ENCODE peak calls at places on chromosomes 2 and 18, in four cellular contexts. One of them, this sample, is unnamed.

GRCh38 chr2:144942516-144943256 is 422.8 kb upstream of the ZEB2 start:
- DNase-seq in neural progenitor cell: no peak
- DNase-seq in fibroblast of lung: peak
- DNase-seq in foreskin fibroblast: peak
- DNase-seq in this sample: no peak

GRCh38 chr2:138814123-138814883 is 34.1 kb upstream of the NXPH2 start:
- DNase-seq in neural progenitor cell: peak
- DNase-seq in fibroblast of lung: no peak
- DNase-seq in foreskin fibroblast: no peak
- DNase-seq in this sample: no peak

GRCh38 chr2:120669121-120669952 is 66.3 kb upstream of the GLI2 start:
- DNase-seq in neural progenitor cell: peak
- DNase-seq in fibroblast of lung: peak
- DNase-seq in foreskin fibroblast: peak
- DNase-seq in this sample: no peak

GRCh38 chr2:58535994-58536393 is 294.9 kb upstream of the FANCL start:
- DNase-seq in neural progenitor cell: no peak
- DNase-seq in fibroblast of lung: no peak
- DNase-seq in foreskin fibroblast: no peak
- DNase-seq in this sample: no peak

GRCh38 chr18:26471027-26471426 is 77.3 kb downstream of the KCTD1 start:
- DNase-seq in neural progenitor cell: no peak
- DNase-seq in fibroblast of lung: no peak
- DNase-seq in foreskin fibroblast: no peak
- DNase-seq in this sample: no peak

GRCh38 chr2:238873841-238874240 is 26.0 kb downstream of the TWIST2 start:
- DNase-seq in neural progenitor cell: no peak
- DNase-seq in fibroblast of lung: no peak
- DNase-seq in foreskin fibroblast: no peak
- DNase-seq in this sample: no peak

GRCh38 chr2:133756833-133757232 is 188.6 kb upstream of the NCKAP5 start:
- DNase-seq in neural progenitor cell: no peak
- DNase-seq in fibroblast of lung: no peak
- DNase-seq in foreskin fibroblast: no peak
- DNase-seq in this sample: no peak

GRCh38 chr2:83282851-83283250 is 1176.2 kb downstream of the SUCLG1 start:
- DNase-seq in neural progenitor cell: no peak
- DNase-seq in fibroblast of lung: no peak
- DNase-seq in foreskin fibroblast: no peak
- DNase-seq in this sample: no peak

GRCh38 chr2:176553685-176554106 is 284.5 kb downstream of the MTX2 start:
- DNase-seq in neural progenitor cell: peak
- DNase-seq in fibroblast of lung: peak
- DNase-seq in foreskin fibroblast: peak
- DNase-seq in this sample: no peak

GRCh38 chr2:108621087-108621559 is 86.9 kb downstream of the LIMS1 start:
- DNase-seq in neural progenitor cell: peak
- DNase-seq in fibroblast of lung: no peak
- DNase-seq in foreskin fibroblast: no peak
- DNase-seq in this sample: no peak

GRCh38 chr2:203873921-203874631 is 6.5 kb downstream of the CTLA4 start:
- DNase-seq in neural progenitor cell: peak
- DNase-seq in fibroblast of lung: no peak
- DNase-seq in foreskin fibroblast: no peak
- DNase-seq in this sample: no peak

GRCh38 chr2:101160454-101160853 is 9.3 kb upstream of the TBC1D8 start:
- DNase-seq in neural progenitor cell: no peak
- DNase-seq in fibroblast of lung: peak
- DNase-seq in foreskin fibroblast: peak
- DNase-seq in this sample: peak

GRCh38 chr2:233435436-233436190 is 81.3 kb downstream of the DGKD start:
- DNase-seq in neural progenitor cell: no peak
- DNase-seq in fibroblast of lung: no peak
- DNase-seq in foreskin fibroblast: no peak
- DNase-seq in this sample: no peak

GRCh38 chr2:166419616-166419934 is 43.8 kb upstream of the SCN9A start:
- DNase-seq in neural progenitor cell: peak
- DNase-seq in fibroblast of lung: peak
- DNase-seq in foreskin fibroblast: peak
- DNase-seq in this sample: no peak

GRCh38 chr18:37640504-37640903 is 74.9 kb upstream of the CELF4 start:
- DNase-seq in neural progenitor cell: no peak
- DNase-seq in fibroblast of lung: no peak
- DNase-seq in foreskin fibroblast: no peak
- DNase-seq in this sample: no peak

GRCh38 chr2:183149489-183149888 is 25.2 kb downstream of the NUP35 start:
- DNase-seq in neural progenitor cell: no peak
- DNase-seq in fibroblast of lung: peak
- DNase-seq in foreskin fibroblast: no peak
- DNase-seq in this sample: no peak

DNA sequence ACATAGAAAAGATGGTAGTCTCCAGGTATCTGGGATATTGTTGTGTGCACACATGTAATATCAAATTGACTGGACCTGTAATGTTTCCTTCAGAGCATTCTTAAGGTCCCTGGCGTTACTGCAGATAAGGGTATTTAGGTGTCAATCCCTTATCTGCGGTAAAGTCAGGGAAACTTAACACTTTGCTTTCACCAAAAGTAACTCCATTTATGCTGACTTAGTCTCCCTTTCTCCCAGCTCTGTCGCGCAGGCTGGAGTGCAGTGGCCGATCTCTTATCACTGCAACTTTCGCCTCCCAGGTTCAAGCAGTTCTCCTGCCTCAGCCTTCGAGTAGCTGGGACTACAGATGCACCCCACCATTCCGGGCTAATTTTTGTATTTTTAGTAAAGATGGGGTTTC is 1.8 kb downstream of the CNNM3 start:
- DNase-seq in neural progenitor cell: no peak
- DNase-seq in fibroblast of lung: no peak
- DNase-seq in foreskin fibroblast: no peak
- DNase-seq in this sample: no peak
- H3K4me3 ChIP-seq in neural progenitor cell: peak
- H3K4me3 ChIP-seq in fibroblast of lung: peak
- H3K4me3 ChIP-seq in foreskin fibroblast: no peak
- H3K4me3 ChIP-seq in this sample: no peak

GRCh38 chr2:42810126-42810970 is 18.0 kb upstream of the HAAO start:
- DNase-seq in neural progenitor cell: peak
- DNase-seq in fibroblast of lung: peak
- DNase-seq in foreskin fibroblast: peak
- DNase-seq in this sample: peak

GRCh38 chr2:42810971-42811865 is 18.8 kb upstream of the HAAO start:
- DNase-seq in neural progenitor cell: peak
- DNase-seq in fibroblast of lung: peak
- DNase-seq in foreskin fibroblast: peak
- DNase-seq in this sample: no peak

GRCh38 chr2:42815725-42816124 is 23.3 kb upstream of the HAAO start:
- DNase-seq in neural progenitor cell: no peak
- DNase-seq in fibroblast of lung: no peak
- DNase-seq in foreskin fibroblast: no peak
- DNase-seq in this sample: no peak

GRCh38 chr2:42813773-42814172 is 21.4 kb upstream of the HAAO start:
- DNase-seq in neural progenitor cell: no peak
- DNase-seq in fibroblast of lung: no peak
- DNase-seq in foreskin fibroblast: no peak
- DNase-seq in this sample: no peak

DNA sequence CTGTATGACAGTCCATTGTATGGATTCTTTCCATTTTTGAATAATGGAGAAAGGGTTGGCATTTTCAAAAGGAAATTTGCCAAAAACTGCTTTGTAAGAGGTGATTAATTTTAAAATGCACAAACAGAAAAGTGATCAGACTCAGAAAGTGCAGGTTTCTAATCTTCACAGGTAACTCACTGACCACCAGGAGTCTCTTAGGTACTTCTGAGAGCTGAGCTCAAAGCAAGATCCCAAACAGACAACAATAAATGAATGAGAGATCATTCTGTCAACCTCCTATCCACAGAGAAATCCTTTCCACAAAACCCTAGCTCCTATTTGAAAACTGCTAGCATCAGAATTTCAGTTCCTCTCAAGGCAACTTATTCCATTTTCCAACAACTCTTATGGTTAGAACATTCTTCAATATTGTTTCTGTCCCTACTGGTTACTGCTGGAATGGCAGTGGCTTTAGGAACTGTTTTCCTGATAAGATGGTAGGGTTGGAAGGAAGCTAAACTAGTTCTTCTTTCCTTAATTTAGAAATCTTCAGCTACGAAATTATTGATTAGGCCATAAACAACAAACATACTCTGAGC is 20.6 kb upstream of the HAAO start:
- DNase-seq in neural progenitor cell: no peak
- DNase-seq in fibroblast of lung: peak
- DNase-seq in foreskin fibroblast: no peak
- DNase-seq in this sample: no peak
- TF ChIP-seq CTCF in neural progenitor cell: peak
- TF ChIP-seq CTCF in fibroblast of lung: peak
- TF ChIP-seq CTCF in foreskin fibroblast: no peak
- TF ChIP-seq CTCF in this sample: peak

GRCh38 chr18:50560681-50561629 is 1.1 kb downstream of the MAPK4 start:
- DNase-seq in neural progenitor cell: peak
- DNase-seq in fibroblast of lung: no peak
- DNase-seq in foreskin fibroblast: no peak
- DNase-seq in this sample: no peak
- H3K4me3 ChIP-seq in neural progenitor cell: peak
- H3K4me3 ChIP-seq in fibroblast of lung: peak
- H3K4me3 ChIP-seq in foreskin fibroblast: peak
- H3K4me3 ChIP-seq in this sample: peak

DNA sequence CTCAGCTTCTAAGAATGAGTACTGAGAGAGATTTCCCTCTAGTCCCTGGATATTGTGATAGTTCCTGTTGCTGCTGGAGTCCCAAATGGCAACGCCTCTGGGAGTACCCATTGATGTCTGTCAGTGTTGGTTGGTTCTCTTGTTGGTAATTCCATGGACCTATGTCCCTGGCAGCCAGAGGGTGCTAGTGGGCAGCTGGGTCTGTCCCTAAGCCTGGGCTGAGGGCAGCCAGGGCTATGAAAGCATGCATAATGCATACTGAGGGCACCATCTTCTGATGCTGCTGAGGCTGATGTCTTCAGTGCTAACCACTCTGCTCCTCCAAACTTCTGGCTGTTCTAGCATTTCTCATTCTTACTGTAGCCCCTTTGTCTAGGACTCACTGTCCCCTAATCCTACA is 35.9 kb downstream of the NABP1 start:
- DNase-seq in neural progenitor cell: peak
- DNase-seq in fibroblast of lung: no peak
- DNase-seq in foreskin fibroblast: no peak
- DNase-seq in this sample: no peak
- TF ChIP-seq CTCF in neural progenitor cell: peak
- TF ChIP-seq CTCF in fibroblast of lung: no peak
- TF ChIP-seq CTCF in foreskin fibroblast: no peak
- TF ChIP-seq CTCF in this sample: no peak

GRCh38 chr2:218285604-218286003 is 6.7 kb downstream of the TMBIM1 start:
- DNase-seq in neural progenitor cell: no peak
- DNase-seq in fibroblast of lung: peak
- DNase-seq in foreskin fibroblast: peak
- DNase-seq in this sample: peak

GRCh38 chr2:218290316-218291261 is 1.7 kb downstream of the TMBIM1 start:
- DNase-seq in neural progenitor cell: no peak
- DNase-seq in fibroblast of lung: no peak
- DNase-seq in foreskin fibroblast: no peak
- DNase-seq in this sample: no peak

GRCh38 chr2:218284106-218284811 is 8.0 kb downstream of the TMBIM1 start:
- DNase-seq in neural progenitor cell: no peak
- DNase-seq in fibroblast of lung: peak
- DNase-seq in foreskin fibroblast: peak
- DNase-seq in this sample: no peak

GRCh38 chr2:218289639-218290315 is 2.5 kb downstream of the TMBIM1 start:
- DNase-seq in neural progenitor cell: no peak
- DNase-seq in fibroblast of lung: peak
- DNase-seq in foreskin fibroblast: peak
- DNase-seq in this sample: no peak

DNA sequence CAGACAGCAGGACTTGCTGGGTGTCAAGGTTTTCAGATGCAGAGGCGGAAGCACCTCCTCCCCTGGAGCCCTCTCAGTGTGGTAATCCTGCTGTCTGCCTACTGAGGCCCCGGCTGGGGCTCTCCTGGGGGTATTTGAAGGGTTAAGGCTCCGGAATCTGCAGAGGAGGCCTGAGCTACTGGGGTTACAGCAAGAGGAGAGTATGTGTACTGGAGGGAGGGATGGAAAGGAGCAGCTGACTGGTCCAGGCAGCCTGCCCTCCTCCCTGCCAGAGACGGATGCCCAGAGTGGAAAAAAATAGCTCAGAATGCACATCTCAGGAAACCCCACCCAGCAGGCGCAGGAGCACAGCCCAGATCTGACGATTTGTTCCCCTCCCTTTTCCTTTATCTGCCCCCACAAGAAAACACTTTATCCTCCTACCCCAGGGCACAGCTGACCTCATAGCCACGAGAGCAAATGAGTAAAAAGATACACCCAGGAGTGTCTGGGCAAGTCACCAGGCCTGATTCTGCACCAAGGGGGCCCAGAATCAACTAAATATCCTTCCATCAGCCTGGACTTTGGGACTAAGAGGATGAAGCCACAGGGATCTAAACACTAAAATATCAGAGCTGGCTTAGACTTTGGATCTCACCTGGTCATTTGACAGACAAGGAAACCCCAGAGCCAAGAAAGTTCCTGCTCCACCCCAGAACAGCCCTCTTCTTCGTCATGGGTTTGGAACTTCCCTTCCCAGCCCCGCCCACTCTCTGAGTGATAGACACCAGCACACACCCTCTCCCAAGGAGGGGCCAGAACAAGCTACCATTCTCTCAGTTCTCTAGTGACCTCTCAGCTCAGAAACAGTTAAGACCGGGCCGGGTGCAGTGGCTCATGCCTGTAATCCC is 5.5 kb downstream of the TMBIM1 start:
- DNase-seq in neural progenitor cell: peak
- DNase-seq in fibroblast of lung: peak
- DNase-seq in foreskin fibroblast: peak
- DNase-seq in this sample: peak
- H3K4me3 ChIP-seq in neural progenitor cell: no peak
- H3K4me3 ChIP-seq in fibroblast of lung: peak
- H3K4me3 ChIP-seq in foreskin fibroblast: peak
- H3K4me3 ChIP-seq in this sample: peak

GRCh38 chr2:135473567-135473966 is 57.5 kb downstream of the ZRANB3 start:
- DNase-seq in neural progenitor cell: no peak
- DNase-seq in fibroblast of lung: peak
- DNase-seq in foreskin fibroblast: no peak
- DNase-seq in this sample: no peak
- TF ChIP-seq CTCF in neural progenitor cell: peak
- TF ChIP-seq CTCF in fibroblast of lung: peak
- TF ChIP-seq CTCF in foreskin fibroblast: peak
- TF ChIP-seq CTCF in this sample: peak

GRCh38 chr2:28566441-28567075 is 70.7 kb downstream of the PLB1 start:
- DNase-seq in neural progenitor cell: peak
- DNase-seq in fibroblast of lung: peak
- DNase-seq in foreskin fibroblast: peak
- DNase-seq in this sample: peak

GRCh38 chr2:28565033-28565432 is 69.2 kb downstream of the PLB1 start:
- DNase-seq in neural progenitor cell: no peak
- DNase-seq in fibroblast of lung: no peak
- DNase-seq in foreskin fibroblast: no peak
- DNase-seq in this sample: no peak

GRCh38 chr2:28564346-28564745 is 68.5 kb downstream of the PLB1 start:
- DNase-seq in neural progenitor cell: no peak
- DNase-seq in fibroblast of lung: no peak
- DNase-seq in foreskin fibroblast: no peak
- DNase-seq in this sample: no peak

GRCh38 chr2:28567076-28567471 is 71.2 kb downstream of the PLB1 start:
- DNase-seq in neural progenitor cell: peak
- DNase-seq in fibroblast of lung: no peak
- DNase-seq in foreskin fibroblast: no peak
- DNase-seq in this sample: no peak

GRCh38 chr2:28565720-28566295 is 69.9 kb downstream of the PLB1 start:
- DNase-seq in neural progenitor cell: no peak
- DNase-seq in fibroblast of lung: no peak
- DNase-seq in foreskin fibroblast: no peak
- DNase-seq in this sample: no peak
- H3K4me3 ChIP-seq in neural progenitor cell: no peak
- H3K4me3 ChIP-seq in fibroblast of lung: peak
- H3K4me3 ChIP-seq in foreskin fibroblast: no peak
- H3K4me3 ChIP-seq in this sample: no peak